ENCODE peak calls at places on chromosome 19, in six cellular contexts. Y is HCT116, I is GM12878, L is SK-N-SH, Z is K562, T is H1. G is an unnamed sample.

GRCh38 chr19:15437355-15438123 is 12.2 kb downstream of the WIZ start:
- DNase-seq in Y (no peak), I (no peak), L (no peak), Z (no peak), T (no peak), G (peak; percentile 84)

GRCh38 chr19:37990362-37990761 is 83.4 kb downstream of the SIPA1L3 start:
- DNase-seq in Y (no peak), I (no peak), L (no peak), Z (no peak), T (no peak), G (peak; percentile 94)

GRCh38 chr19:35220315-35220921 is 8.1 kb downstream of the FAM187B start:
- DNase-seq in Y (no peak), I (no peak), L (no peak), Z (peak; percentile 74), T (no peak), G (no peak)

GRCh38 chr19:53867225-53868090 is at the start of gene MYADM:
- DNase-seq in Y (peak; percentile 95), I (peak; percentile 21), L (peak; percentile 97), Z (peak; percentile 98), T (peak; percentile 96), G (peak; percentile 90)

GRCh38 chr19:5170329-5170745 is 170.3 kb downstream of the PTPRS start:
- DNase-seq in Y (no peak), I (no peak), L (peak; percentile 58), Z (peak; percentile 54), T (no peak), G (no peak)

GRCh38 chr19:743168-743687 is 7.7 kb upstream of the MISP start:
- DNase-seq in Y (no peak), I (no peak), L (no peak), Z (peak; percentile 41), T (no peak), G (no peak)

GRCh38 chr19:31511696-31512095 is 162.5 kb upstream of the TSHZ3 start:
- DNase-seq in Y (no peak), I (no peak), L (no peak), Z (no peak), T (no peak), G (no peak)

GRCh38 chr19:46017874-46018675 is 4.8 kb downstream of the PGLYRP1 start:
- DNase-seq in Y (no peak), I (no peak), L (no peak), Z (no peak), T (no peak), G (no peak)

GRCh38 chr19:14916848-14917247 is 24.4 kb upstream of the OR7C2 start:
- DNase-seq in Y (no peak), I (no peak), L (peak; percentile 2), Z (no peak), T (no peak), G (peak; percentile 46)

GRCh38 chr19:10593820-10594637 is 6.9 kb upstream of the AP1M2 start:
- DNase-seq in Y (no peak), I (peak; percentile 72), L (no peak), Z (no peak), T (no peak), G (no peak)

GRCh38 chr19:2039959-2040646 is 10.9 kb downstream of the MKNK2 start:
- DNase-seq in Y (no peak), I (no peak), L (no peak), Z (no peak), T (no peak), G (no peak)

GRCh38 chr19:32977269-32977668 is 5.2 kb downstream of the FAAP24 start:
- DNase-seq in Y (no peak), I (no peak), L (no peak), Z (no peak), T (no peak), G (no peak)

GRCh38 chr19:47663911-47664771 is 49.1 kb upstream of the EHD2 start:
- DNase-seq in Y (no peak), I (no peak), L (no peak), Z (peak; percentile 56), T (no peak), G (peak; percentile 82)

GRCh38 chr19:10505583-10506229 is 2.5 kb upstream of the KEAP1 start:
- DNase-seq in Y (peak; percentile 60), I (no peak), L (peak; percentile 73), Z (peak; percentile 74), T (no peak), G (no peak)

GRCh38 chr19:46717716-46718143 is 816 bp upstream of the PRKD2 start:
- DNase-seq in Y (no peak), I (no peak), L (no peak), Z (no peak), T (no peak), G (no peak)

GRCh38 chr19:1384478-1385110 is 887 bp downstream of the NDUFS7 start:
- DNase-seq in Y (no peak), I (no peak), L (no peak), Z (no peak), T (no peak), G (no peak)

GRCh38 chr19:42427313-42427712 is at the start of gene LIPE:
- DNase-seq in Y (no peak), I (no peak), L (no peak), Z (no peak), T (no peak), G (no peak)

GRCh38 chr19:47765522-47766358 is 12.8 kb upstream of the SELENOW start:
- DNase-seq in Y (no peak), I (no peak), L (peak; percentile 77), Z (peak; percentile 60), T (no peak), G (peak; percentile 56)

GRCh38 chr19:782195-783043 is 14.8 kb upstream of the PTBP1 start:
- DNase-seq in Y (no peak), I (no peak), L (no peak), Z (no peak), T (peak; percentile 59), G (no peak)

GRCh38 chr19:50478901-50479715 is 2.5 kb upstream of the GARIN5A start:
- DNase-seq in Y (no peak), I (no peak), L (no peak), Z (peak; percentile 84), T (no peak), G (peak; percentile 43)

GRCh38 chr19:31902821-31903220 is 442.6 kb upstream of the ZNF507 start:
- DNase-seq in Y (no peak), I (no peak), L (no peak), Z (no peak), T (no peak), G (no peak)

GRCh38 chr19:18216789-18217188 is 9.4 kb downstream of the PDE4C start:
- DNase-seq in Y (no peak), I (no peak), L (no peak), Z (no peak), T (no peak), G (no peak)

GRCh38 chr19:15454371-15454800 is 4.6 kb upstream of the WIZ start:
- DNase-seq in Y (no peak), I (no peak), L (no peak), Z (no peak), T (no peak), G (peak; percentile 51)

GRCh38 chr19:11338164-11338563 is 1.3 kb downstream of the RAB3D start:
- DNase-seq in Y (no peak), I (no peak), L (peak; percentile 19), Z (no peak), T (no peak), G (no peak)

GRCh38 chr19:47691782-47692181 is 21.4 kb upstream of the EHD2 start:
- DNase-seq in Y (no peak), I (no peak), L (no peak), Z (no peak), T (no peak), G (no peak)

GRCh38 chr19:6236310-6237291 is 43.2 kb downstream of the MLLT1 start:
- DNase-seq in Y (no peak), I (no peak), L (peak; percentile 46), Z (no peak), T (no peak), G (peak; percentile 92)

DNA sequence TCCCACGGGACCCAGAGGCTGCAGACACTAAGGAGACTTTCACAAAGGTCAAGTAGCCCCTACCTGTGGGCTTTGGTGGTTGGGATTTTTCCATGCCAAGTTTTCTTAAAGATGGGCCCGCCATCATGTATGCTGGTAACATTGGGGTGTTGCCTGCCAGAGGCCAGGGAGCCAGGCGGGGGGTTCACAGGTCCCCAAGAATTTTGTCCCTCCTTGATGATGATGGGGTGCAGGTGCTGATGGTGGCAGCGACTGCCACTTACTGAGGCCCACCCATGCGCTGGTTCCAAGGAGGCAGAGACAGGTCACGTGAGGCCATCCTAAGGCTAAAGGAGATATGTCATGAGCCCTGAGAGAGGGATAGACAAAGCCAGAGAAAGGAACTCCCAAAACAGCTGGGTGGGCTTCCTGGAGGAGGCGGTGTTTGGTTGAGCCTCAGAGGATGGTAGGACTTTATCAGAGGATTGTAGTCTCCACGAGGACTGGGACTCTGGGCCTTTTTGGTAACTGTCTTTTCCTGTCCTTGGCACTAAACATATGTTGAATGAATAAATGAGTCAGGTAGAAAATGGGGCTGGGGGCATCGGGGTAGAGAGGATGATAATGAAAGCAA is 14.4 kb downstream of the PLEKHF1 start:
- DNase-seq in Y (no peak), I (no peak), L (no peak), Z (no peak), T (no peak), G (no peak)
- TF ChIP-seq JUND in Y (no peak), I (no peak), L (no peak), Z (no peak), T (no peak), G (no peak)

GRCh38 chr19:29499921-29500590 is 25.7 kb upstream of the VSTM2B start:
- DNase-seq in Y (no peak), I (no peak), L (no peak), Z (no peak), T (no peak), G (no peak)
- TF ChIP-seq JUND in Y (no peak), I (no peak), L (no peak), Z (no peak), T (no peak), G (no peak)

DNA sequence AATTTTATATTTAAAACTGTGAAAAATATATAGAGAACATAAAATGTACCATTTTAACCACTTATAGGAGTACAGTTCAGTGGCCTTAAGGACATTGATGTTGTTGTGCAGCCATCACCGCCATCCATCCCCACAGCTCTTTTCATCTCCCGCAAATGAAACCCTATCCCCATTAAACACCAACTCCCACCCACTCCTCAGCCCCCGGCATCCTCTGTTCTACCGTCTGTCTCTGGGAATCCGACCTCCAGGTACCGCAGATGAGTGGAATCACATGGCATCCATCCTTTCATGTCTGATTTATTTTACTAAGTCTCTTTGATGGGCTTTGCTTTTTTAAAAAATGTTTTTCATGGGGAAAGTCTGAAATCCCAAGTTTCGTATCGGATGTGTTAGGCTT is 23.8 kb upstream of the SMIM17 start:
- DNase-seq in Y (no peak), I (no peak), L (no peak), Z (no peak), T (no peak), G (no peak)
- TF ChIP-seq JUND in Y (no peak), I (no peak), L (no peak), Z (no peak), T (no peak), G (no peak)

DNA sequence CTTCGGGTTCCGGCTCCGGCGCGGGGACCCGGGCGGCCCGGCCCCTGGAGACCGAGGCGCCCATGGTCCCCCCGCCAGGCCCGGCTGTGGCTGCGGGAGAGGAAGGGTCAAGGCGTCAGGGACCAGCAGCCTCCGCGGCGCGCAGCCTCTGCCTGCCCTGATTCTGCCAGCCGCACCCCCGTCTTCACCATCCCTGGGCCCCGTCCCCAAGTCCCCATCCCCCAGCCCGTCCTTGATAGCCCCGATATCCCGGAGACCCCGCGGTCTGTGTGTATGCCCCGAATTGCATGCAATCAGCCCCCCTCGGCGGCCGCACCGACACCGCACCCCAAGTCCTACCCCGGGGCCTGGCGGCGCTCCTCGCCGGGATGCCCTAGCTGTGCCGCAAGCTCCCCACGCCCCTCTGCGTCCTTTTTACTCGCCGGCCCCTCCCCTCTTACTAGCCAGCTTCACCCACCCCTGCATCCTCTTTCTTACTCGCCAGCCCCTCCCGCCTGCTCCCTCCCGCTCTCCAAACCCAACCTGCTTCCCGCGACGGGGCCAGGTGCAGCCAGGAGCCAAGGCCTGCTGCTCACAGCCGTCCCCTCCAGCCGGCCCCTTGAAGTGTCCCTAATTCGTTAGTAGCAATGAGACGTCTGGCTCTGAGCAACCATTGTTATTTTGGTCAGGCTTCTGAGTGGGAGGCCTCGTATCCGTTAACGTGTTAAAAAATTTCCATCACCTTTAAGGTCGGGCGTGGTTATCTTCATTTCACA is at the start of gene FBXO27:
- DNase-seq in Y (peak; percentile 16), I (no peak), L (peak; percentile 84), Z (peak; percentile 52), T (no peak), G (peak; percentile 5)
- TF ChIP-seq JUND in Y (no peak), I (no peak), L (no peak), Z (no peak), T (no peak), G (no peak)

G was measured in T47D.